ENCODE peak calls at places on chromosomes 6 and 20, in eight cellular contexts. F is small intestine, D is bronchial epithelial cell, M is pancreas, X is left ventricle myocardium inferior, S is H7, T is neural progenitor cell, J is A673. V is an unnamed sample.
A peak's percentile ranks its signal among the peaks of the same experiment; 100 is the strongest.

GRCh38 chr6:78131521-78131920 is 478.7 kb downstream of the MEI4 start:
- DNase-seq in D (no peak), J (no peak), M (no peak), X (no peak), T (no peak), F (no peak), S (no peak), V (no peak)

GRCh38 chr20:50722466-50723155 is 8.8 kb upstream of the PARD6B start:
- DNase-seq in F (no peak), T (no peak), M (no peak), D (no peak), S (no peak), X (no peak), J (no peak), V (no peak)

GRCh38 chr6:43674921-43675320 is 12.7 kb downstream of the MRPS18A start:
- DNase-seq in M (no peak), S (no peak), T (no peak), D (no peak), J (no peak), X (no peak), F (no peak), V (no peak)

GRCh38 chr20:58634121-58634817 is 16.8 kb upstream of the STX16 start:
- DNase-seq in T (no peak), X (no peak), F (no peak), D (no peak), S (no peak), J (peak; percentile 45), M (no peak), V (no peak)

GRCh38 chr20:60882776-60883303 is 369.2 kb upstream of the CDH4 start:
- DNase-seq in F (no peak), J (no peak), X (no peak), M (no peak), D (no peak), S (no peak), T (no peak), V (no peak)

GRCh38 chr6:5846335-5846734 is 160.4 kb downstream of the NRN1 start:
- DNase-seq in S (no peak), F (no peak), J (no peak), M (no peak), X (no peak), D (no peak), T (no peak), V (no peak)

GRCh38 chr6:37340639-37340943 is 13.2 kb upstream of the RNF8 start:
- DNase-seq in D (no peak), X (no peak), J (no peak), S (no peak), F (no peak), M (no peak), T (no peak), V (no peak)

GRCh38 chr6:135087803-135088202 is 33.2 kb upstream of the HBS1L start:
- DNase-seq in X (no peak), F (peak; percentile 7), J (no peak), S (no peak), M (peak; percentile 51), T (no peak), D (no peak), V (no peak)

GRCh38 chr6:118980063-118980462 is 45.1 kb upstream of the MCM9 start:
- DNase-seq in T (no peak), S (no peak), X (no peak), M (no peak), F (no peak), D (peak; percentile 36), J (peak; percentile 63), V (no peak)

GRCh38 chr6:105748737-105749161 is 337.4 kb upstream of the PRDM1 start:
- DNase-seq in F (no peak), S (no peak), D (peak; percentile 85), J (no peak), X (no peak), T (no peak), M (no peak), V (no peak)

GRCh38 chr6:36805107-36805797 is 34.0 kb downstream of the CPNE5 start:
- DNase-seq in J (no peak), D (no peak), S (peak; percentile 66), X (no peak), T (peak; percentile 57), M (no peak), F (no peak), V (no peak)

GRCh38 chr20:54014301-54014914 is 56.0 kb downstream of the BCAS1 start:
- DNase-seq in J (peak; percentile 14), X (no peak), T (no peak), D (no peak), F (no peak), M (no peak), S (no peak), V (no peak)

GRCh38 chr20:62908971-62909791 is 17.1 kb downstream of the DIDO1 start:
- DNase-seq in S (no peak), D (no peak), J (no peak), M (no peak), F (no peak), X (no peak), T (no peak), V (no peak)
- H3K36me3 ChIP-seq in S (peaks cover 76% of the 10 kb centered on the region), D (peaks cover 52% of the 10 kb centered on the region), J (peaks cover 94% of the 10 kb centered on the region), M (peaks cover 20% of the 10 kb centered on the region), F (peaks cover 46% of the 10 kb centered on the region), X (peaks cover 93% of the 10 kb centered on the region), T (no peaks in the 10 kb centered on the region), V (peaks cover 47% of the 10 kb centered on the region)

DNA sequence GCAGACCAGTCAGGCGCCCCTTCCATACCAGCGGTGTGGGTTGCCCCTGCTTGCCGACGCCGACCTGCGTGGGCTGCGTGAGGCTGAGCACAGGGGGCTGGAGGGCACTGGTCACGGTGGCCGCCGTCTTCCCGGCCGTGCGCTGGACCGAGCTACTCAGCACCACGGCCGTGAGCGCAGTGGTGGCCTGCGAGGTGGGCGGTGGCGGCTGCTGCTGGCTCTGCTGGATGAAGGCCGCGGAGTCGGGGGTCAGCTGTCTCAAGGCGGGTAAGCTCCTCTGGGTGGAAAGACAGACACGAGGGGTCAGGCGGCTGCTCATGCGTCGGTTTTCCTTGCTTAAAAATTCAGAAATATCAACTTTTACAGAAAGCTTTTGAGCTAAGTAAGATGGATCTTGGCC is 59.2 kb downstream of the TAF4 start:
- DNase-seq in F (no peak), J (no peak), X (no peak), D (no peak), M (no peak), S (no peak), T (no peak), V (no peak)
- H3K36me3 ChIP-seq in F (peaks cover 24% of the 10 kb centered on the region), J (peaks cover 64% of the 10 kb centered on the region), X (peaks cover 86% of the 10 kb centered on the region), D (peaks cover 36% of the 10 kb centered on the region), M (peaks cover 11% of the 10 kb centered on the region), S (peaks cover 33% of the 10 kb centered on the region), T (no peaks in the 10 kb centered on the region), V (peaks cover 16% of the 10 kb centered on the region)

DNA sequence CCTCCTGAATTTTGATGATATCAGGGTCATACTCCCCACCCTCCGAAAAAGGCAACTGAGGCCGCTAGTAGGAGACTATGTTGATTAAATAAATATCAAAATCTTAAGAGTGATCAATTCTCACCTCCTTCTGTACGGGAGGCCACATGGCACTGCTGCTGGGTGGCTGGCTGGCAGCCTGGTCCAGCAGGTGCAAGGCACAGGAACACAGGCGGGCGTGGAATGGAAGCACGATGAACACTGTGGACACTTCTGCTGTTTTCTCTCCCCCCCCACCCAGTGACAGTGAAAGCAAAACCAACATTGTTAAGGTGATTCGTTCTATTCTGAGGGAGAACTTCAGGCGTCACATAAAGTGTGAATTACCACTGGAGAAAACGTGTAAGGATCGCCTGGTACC is 9.7 kb upstream of the CLDN20 start:
- DNase-seq in X (no peak), M (no peak), T (no peak), S (no peak), F (no peak), J (no peak), D (no peak), V (no peak)
- H3K36me3 ChIP-seq in X (peaks cover 63% of the 10 kb centered on the region), M (peaks cover 4% of the 10 kb centered on the region), T (peaks cover 6% of the 10 kb centered on the region), S (peaks cover 18% of the 10 kb centered on the region), F (peaks cover 27% of the 10 kb centered on the region), J (peaks cover 40% of the 10 kb centered on the region), D (peaks cover 9% of the 10 kb centered on the region), V (peaks cover 6% of the 10 kb centered on the region)

GRCh38 chr20:63567382-63568169 is 6.5 kb downstream of the HELZ2 start:
- DNase-seq in S (no peak), X (no peak), D (no peak), J (no peak), F (no peak), T (no peak), M (no peak), V (peak; percentile 57)

GRCh38 chr20:63565699-63566335 is 8.2 kb downstream of the HELZ2 start:
- DNase-seq in T (no peak), D (no peak), F (no peak), J (no peak), M (no peak), X (no peak), S (no peak), V (no peak)

GRCh38 chr20:63567132-63567381 is 7.0 kb downstream of the HELZ2 start:
- DNase-seq in D (no peak), T (no peak), F (no peak), S (no peak), M (no peak), X (no peak), J (no peak), V (no peak)

GRCh38 chr20:63565021-63565698 is 8.9 kb downstream of the HELZ2 start:
- DNase-seq in T (no peak), D (no peak), S (no peak), M (no peak), X (no peak), F (no peak), J (no peak), V (no peak)

GRCh38 chr20:63566395-63567131 is 7.5 kb downstream of the HELZ2 start:
- DNase-seq in S (no peak), X (no peak), T (no peak), J (no peak), F (no peak), D (no peak), M (peak; percentile 58), V (no peak)
- H3K36me3 ChIP-seq in S (no peaks in the 10 kb centered on the region), X (peaks cover 58% of the 10 kb centered on the region), T (no peaks in the 10 kb centered on the region), J (no peaks in the 10 kb centered on the region), F (no peaks in the 10 kb centered on the region), D (peaks cover 6% of the 10 kb centered on the region), M (no peaks in the 10 kb centered on the region), V (no peaks in the 10 kb centered on the region)

GRCh38 chr20:44943828-44944227 is 16.4 kb downstream of the TOMM34 start:
- DNase-seq in X (no peak), M (no peak), J (no peak), S (no peak), F (no peak), D (no peak), T (no peak), V (no peak)

GRCh38 chr20:44945261-44945660 is 14.9 kb downstream of the TOMM34 start:
- DNase-seq in D (no peak), F (no peak), J (no peak), S (no peak), X (no peak), M (no peak), T (no peak), V (no peak)

GRCh38 chr20:44938637-44939036 is 21.6 kb downstream of the TOMM34 start:
- DNase-seq in J (no peak), D (peak; percentile 7), F (no peak), X (no peak), T (no peak), S (no peak), M (no peak), V (no peak)

GRCh38 chr20:44941292-44941691 is 18.9 kb downstream of the TOMM34 start:
- DNase-seq in D (no peak), J (no peak), F (no peak), X (no peak), M (no peak), T (no peak), S (no peak), V (no peak)

GRCh38 chr20:44942264-44942973 is 17.8 kb downstream of the TOMM34 start:
- DNase-seq in S (no peak), J (no peak), M (no peak), X (no peak), T (peak; percentile 11), D (no peak), F (no peak), V (no peak)
- H3K36me3 ChIP-seq in S (peaks cover 25% of the 10 kb centered on the region), J (peaks cover 50% of the 10 kb centered on the region), M (no peaks in the 10 kb centered on the region), X (peaks cover 62% of the 10 kb centered on the region), T (peaks cover 10% of the 10 kb centered on the region), D (peaks cover 29% of the 10 kb centered on the region), F (peaks cover 16% of the 10 kb centered on the region), V (peaks cover 7% of the 10 kb centered on the region)